ENCODE peak calls at places on chromosomes 4 and X, in nine cellular contexts. One of them, this sample, is unnamed.

GRCh38 chrX:107398115-107398514 is 51.3 kb upstream of the FRMPD3 start:
- DNase-seq in CD4-positive, alpha-beta T cell: no peak
- DNase-seq in B cell: no peak
- DNase-seq in nephron progenitor cell: no peak
- DNase-seq in fibroblast of villous mesenchyme: no peak
- DNase-seq in fibroblast of mammary gland: no peak
- DNase-seq in heart left ventricle: peak
- DNase-seq in PC-9: no peak
- DNase-seq in Calu3: no peak
- DNase-seq in this sample: no peak

GRCh38 chrX:45860450-45860849 is 659.8 kb upstream of the DIPK2B start:
- DNase-seq in fibroblast of mammary gland: no peak
- DNase-seq in B cell: no peak
- DNase-seq in Calu3: no peak
- DNase-seq in heart left ventricle: no peak
- DNase-seq in CD4-positive, alpha-beta T cell: no peak
- DNase-seq in fibroblast of villous mesenchyme: no peak
- DNase-seq in PC-9: no peak
- DNase-seq in nephron progenitor cell: no peak
- DNase-seq in this sample: no peak

GRCh38 chrX:141467442-141467841 is 117.1 kb downstream of the SPANXA1 start:
- DNase-seq in fibroblast of villous mesenchyme: no peak
- DNase-seq in nephron progenitor cell: no peak
- DNase-seq in Calu3: no peak
- DNase-seq in fibroblast of mammary gland: peak
- DNase-seq in B cell: no peak
- DNase-seq in PC-9: no peak
- DNase-seq in heart left ventricle: no peak
- DNase-seq in CD4-positive, alpha-beta T cell: no peak
- DNase-seq in this sample: no peak

GRCh38 chr4:59925290-59925689 is 1274.8 kb upstream of the ADGRL3 start:
- DNase-seq in fibroblast of villous mesenchyme: no peak
- DNase-seq in B cell: no peak
- DNase-seq in Calu3: no peak
- DNase-seq in fibroblast of mammary gland: no peak
- DNase-seq in nephron progenitor cell: no peak
- DNase-seq in CD4-positive, alpha-beta T cell: no peak
- DNase-seq in heart left ventricle: no peak
- DNase-seq in PC-9: no peak
- DNase-seq in this sample: no peak

GRCh38 chr4:3672465-3672831 is 93.7 kb upstream of the ADRA2C start:
- DNase-seq in heart left ventricle: no peak
- DNase-seq in B cell: no peak
- DNase-seq in fibroblast of mammary gland: no peak
- DNase-seq in PC-9: no peak
- DNase-seq in nephron progenitor cell: no peak
- DNase-seq in Calu3: no peak
- DNase-seq in fibroblast of villous mesenchyme: peak
- DNase-seq in CD4-positive, alpha-beta T cell: no peak
- DNase-seq in this sample: no peak

GRCh38 chr4:56907009-56907408 is 691 bp upstream of the REST start:
- DNase-seq in PC-9: no peak
- DNase-seq in B cell: no peak
- DNase-seq in heart left ventricle: no peak
- DNase-seq in nephron progenitor cell: peak
- DNase-seq in Calu3: no peak
- DNase-seq in fibroblast of mammary gland: no peak
- DNase-seq in CD4-positive, alpha-beta T cell: peak
- DNase-seq in fibroblast of villous mesenchyme: no peak
- DNase-seq in this sample: no peak

GRCh38 chrX:76127341-76127740 is 45.5 kb upstream of the PBDC1 start:
- DNase-seq in Calu3: no peak
- DNase-seq in heart left ventricle: no peak
- DNase-seq in fibroblast of mammary gland: no peak
- DNase-seq in B cell: no peak
- DNase-seq in PC-9: no peak
- DNase-seq in CD4-positive, alpha-beta T cell: no peak
- DNase-seq in fibroblast of villous mesenchyme: peak
- DNase-seq in nephron progenitor cell: no peak
- DNase-seq in this sample: no peak

GRCh38 chr4:1693131-1693896 is 9.2 kb upstream of the FAM53A start:
- DNase-seq in Calu3: peak
- DNase-seq in PC-9: peak
- DNase-seq in CD4-positive, alpha-beta T cell: peak
- DNase-seq in fibroblast of mammary gland: peak
- DNase-seq in B cell: peak
- DNase-seq in fibroblast of villous mesenchyme: peak
- DNase-seq in heart left ventricle: peak
- DNase-seq in nephron progenitor cell: peak
- DNase-seq in this sample: no peak

GRCh38 chr4:87465739-87466366 is 43.5 kb downstream of the NUDT9 start:
- DNase-seq in PC-9: no peak
- DNase-seq in nephron progenitor cell: no peak
- DNase-seq in Calu3: peak
- DNase-seq in fibroblast of villous mesenchyme: peak
- DNase-seq in fibroblast of mammary gland: peak
- DNase-seq in B cell: no peak
- DNase-seq in heart left ventricle: no peak
- DNase-seq in CD4-positive, alpha-beta T cell: no peak
- DNase-seq in this sample: no peak

DNA sequence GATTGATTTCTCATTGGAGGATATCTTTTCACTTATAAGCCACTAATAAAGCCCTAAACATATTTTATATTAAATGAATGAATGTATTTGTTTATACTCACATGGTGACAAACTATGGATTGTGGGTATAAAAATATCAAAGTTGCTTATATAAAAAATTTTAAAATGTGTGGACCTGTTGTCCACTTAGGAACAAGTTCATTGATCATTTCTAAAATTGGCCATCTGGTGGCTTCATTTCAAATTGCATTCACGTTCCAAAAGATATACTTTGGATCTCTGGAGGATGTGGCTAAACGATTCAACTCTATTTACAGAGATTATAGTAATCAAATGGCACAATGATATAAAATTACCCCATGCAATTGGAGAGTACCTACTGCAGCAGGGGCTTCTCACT is 32.5 kb downstream of the FSTL5 start:
- DNase-seq in heart left ventricle: no peak
- DNase-seq in fibroblast of mammary gland: no peak
- DNase-seq in CD4-positive, alpha-beta T cell: no peak
- DNase-seq in PC-9: no peak
- DNase-seq in nephron progenitor cell: no peak
- DNase-seq in fibroblast of villous mesenchyme: no peak
- DNase-seq in Calu3: peak
- DNase-seq in B cell: no peak
- DNase-seq in this sample: no peak
- TF ChIP-seq CTCF in heart left ventricle: no peak
- TF ChIP-seq CTCF in fibroblast of mammary gland: no peak
- TF ChIP-seq CTCF in CD4-positive, alpha-beta T cell: no peak
- TF ChIP-seq CTCF in PC-9: peak
- TF ChIP-seq CTCF in nephron progenitor cell: peak
- TF ChIP-seq CTCF in fibroblast of villous mesenchyme: no peak
- TF ChIP-seq CTCF in Calu3: no peak
- TF ChIP-seq CTCF in B cell: no peak
- TF ChIP-seq CTCF in this sample: no peak

GRCh38 chr4:47383829-47384427 is 79.6 kb downstream of the COMMD8 start:
- DNase-seq in fibroblast of villous mesenchyme: peak
- DNase-seq in PC-9: no peak
- DNase-seq in B cell: no peak
- DNase-seq in nephron progenitor cell: no peak
- DNase-seq in heart left ventricle: no peak
- DNase-seq in CD4-positive, alpha-beta T cell: no peak
- DNase-seq in Calu3: no peak
- DNase-seq in fibroblast of mammary gland: peak
- DNase-seq in this sample: no peak
- TF ChIP-seq CTCF in fibroblast of villous mesenchyme: peak
- TF ChIP-seq CTCF in PC-9: peak
- TF ChIP-seq CTCF in B cell: peak
- TF ChIP-seq CTCF in nephron progenitor cell: peak
- TF ChIP-seq CTCF in heart left ventricle: peak
- TF ChIP-seq CTCF in CD4-positive, alpha-beta T cell: peak
- TF ChIP-seq CTCF in Calu3: no peak
- TF ChIP-seq CTCF in fibroblast of mammary gland: peak
- TF ChIP-seq CTCF in this sample: peak

DNA sequence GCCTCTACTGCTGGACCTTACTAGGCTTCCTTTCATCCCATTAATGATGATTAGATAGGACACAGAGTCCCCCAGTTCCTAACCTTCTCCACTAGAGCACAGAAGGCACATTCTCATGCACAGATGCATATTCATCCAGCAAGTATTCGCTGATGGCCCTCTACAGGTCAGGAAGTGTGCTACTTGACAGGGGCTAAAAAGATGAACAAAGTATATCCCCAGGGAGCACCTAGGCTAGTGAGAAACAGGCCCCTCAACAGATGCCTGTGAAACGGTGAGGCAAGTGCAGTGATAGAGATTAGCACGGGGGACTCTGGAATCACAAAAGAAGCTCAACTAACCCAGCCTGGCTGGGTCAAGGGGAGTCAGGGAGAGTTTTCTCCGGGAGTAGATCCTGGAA is 95.8 kb downstream of the MGST2 start:
- DNase-seq in PC-9: no peak
- DNase-seq in fibroblast of mammary gland: peak
- DNase-seq in nephron progenitor cell: no peak
- DNase-seq in fibroblast of villous mesenchyme: no peak
- DNase-seq in heart left ventricle: no peak
- DNase-seq in B cell: no peak
- DNase-seq in Calu3: no peak
- DNase-seq in CD4-positive, alpha-beta T cell: no peak
- DNase-seq in this sample: no peak
- TF ChIP-seq CTCF in PC-9: no peak
- TF ChIP-seq CTCF in fibroblast of mammary gland: peak
- TF ChIP-seq CTCF in nephron progenitor cell: no peak
- TF ChIP-seq CTCF in fibroblast of villous mesenchyme: peak
- TF ChIP-seq CTCF in heart left ventricle: peak
- TF ChIP-seq CTCF in B cell: no peak
- TF ChIP-seq CTCF in Calu3: no peak
- TF ChIP-seq CTCF in CD4-positive, alpha-beta T cell: no peak
- TF ChIP-seq CTCF in this sample: peak

GRCh38 chrX:57329008-57329407 is 42.5 kb downstream of the FAAH2 start:
- DNase-seq in heart left ventricle: no peak
- DNase-seq in PC-9: no peak
- DNase-seq in B cell: no peak
- DNase-seq in fibroblast of villous mesenchyme: no peak
- DNase-seq in fibroblast of mammary gland: no peak
- DNase-seq in nephron progenitor cell: no peak
- DNase-seq in CD4-positive, alpha-beta T cell: no peak
- DNase-seq in Calu3: no peak
- DNase-seq in this sample: no peak
- TF ChIP-seq CTCF in heart left ventricle: no peak
- TF ChIP-seq CTCF in PC-9: no peak
- TF ChIP-seq CTCF in B cell: no peak
- TF ChIP-seq CTCF in fibroblast of villous mesenchyme: no peak
- TF ChIP-seq CTCF in fibroblast of mammary gland: peak
- TF ChIP-seq CTCF in nephron progenitor cell: no peak
- TF ChIP-seq CTCF in CD4-positive, alpha-beta T cell: no peak
- TF ChIP-seq CTCF in Calu3: no peak
- TF ChIP-seq CTCF in this sample: no peak

GRCh38 chr4:152686452-152687013 is 6.7 kb upstream of the TMEM154 start:
- DNase-seq in heart left ventricle: no peak
- DNase-seq in PC-9: no peak
- DNase-seq in fibroblast of villous mesenchyme: no peak
- DNase-seq in CD4-positive, alpha-beta T cell: no peak
- DNase-seq in fibroblast of mammary gland: no peak
- DNase-seq in nephron progenitor cell: no peak
- DNase-seq in Calu3: no peak
- DNase-seq in B cell: no peak
- DNase-seq in this sample: no peak

GRCh38 chr4:152690706-152691651 is 11.2 kb upstream of the TMEM154 start:
- DNase-seq in fibroblast of mammary gland: no peak
- DNase-seq in B cell: no peak
- DNase-seq in nephron progenitor cell: no peak
- DNase-seq in PC-9: no peak
- DNase-seq in fibroblast of villous mesenchyme: no peak
- DNase-seq in heart left ventricle: no peak
- DNase-seq in CD4-positive, alpha-beta T cell: no peak
- DNase-seq in Calu3: no peak
- DNase-seq in this sample: no peak

GRCh38 chr4:152684587-152684986 is 4.8 kb upstream of the TMEM154 start:
- DNase-seq in fibroblast of villous mesenchyme: no peak
- DNase-seq in CD4-positive, alpha-beta T cell: no peak
- DNase-seq in Calu3: no peak
- DNase-seq in B cell: no peak
- DNase-seq in nephron progenitor cell: no peak
- DNase-seq in heart left ventricle: no peak
- DNase-seq in PC-9: no peak
- DNase-seq in fibroblast of mammary gland: no peak
- DNase-seq in this sample: no peak

GRCh38 chr4:152689615-152690501 is 10.1 kb upstream of the TMEM154 start:
- DNase-seq in PC-9: no peak
- DNase-seq in CD4-positive, alpha-beta T cell: no peak
- DNase-seq in fibroblast of villous mesenchyme: no peak
- DNase-seq in fibroblast of mammary gland: no peak
- DNase-seq in B cell: no peak
- DNase-seq in heart left ventricle: no peak
- DNase-seq in nephron progenitor cell: no peak
- DNase-seq in Calu3: no peak
- DNase-seq in this sample: no peak

GRCh38 chr4:152687974-152688599 is 8.3 kb upstream of the TMEM154 start:
- DNase-seq in CD4-positive, alpha-beta T cell: no peak
- DNase-seq in heart left ventricle: peak
- DNase-seq in Calu3: no peak
- DNase-seq in nephron progenitor cell: no peak
- DNase-seq in fibroblast of villous mesenchyme: no peak
- DNase-seq in fibroblast of mammary gland: no peak
- DNase-seq in B cell: no peak
- DNase-seq in PC-9: no peak
- DNase-seq in this sample: no peak
- TF ChIP-seq CTCF in CD4-positive, alpha-beta T cell: no peak
- TF ChIP-seq CTCF in heart left ventricle: no peak
- TF ChIP-seq CTCF in Calu3: no peak
- TF ChIP-seq CTCF in nephron progenitor cell: no peak
- TF ChIP-seq CTCF in fibroblast of villous mesenchyme: no peak
- TF ChIP-seq CTCF in fibroblast of mammary gland: no peak
- TF ChIP-seq CTCF in B cell: no peak
- TF ChIP-seq CTCF in PC-9: no peak
- TF ChIP-seq CTCF in this sample: no peak

DNA sequence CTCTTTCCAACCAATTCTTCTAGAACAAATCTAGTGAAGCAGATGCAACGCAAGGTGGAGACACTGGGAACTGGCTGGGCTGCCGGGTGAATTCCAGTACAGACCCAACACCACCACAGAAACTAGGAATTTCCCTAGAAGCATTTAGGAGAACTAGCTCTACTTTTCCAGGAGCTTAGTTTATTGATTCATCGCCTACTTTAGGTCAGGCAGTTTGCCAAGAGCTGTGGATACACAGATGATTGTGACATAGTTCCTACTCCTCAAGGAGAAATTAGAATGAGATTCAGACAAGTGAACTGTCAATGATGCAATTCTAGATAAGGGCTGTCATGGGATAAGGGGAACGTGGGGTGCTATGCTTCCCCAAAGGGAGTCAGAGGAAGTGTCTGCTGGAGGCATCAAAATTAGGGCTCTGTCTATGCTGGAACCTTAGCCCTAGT is 350.0 kb downstream of the CAMK2D start:
- DNase-seq in fibroblast of mammary gland: peak
- DNase-seq in fibroblast of villous mesenchyme: peak
- DNase-seq in nephron progenitor cell: no peak
- DNase-seq in PC-9: no peak
- DNase-seq in heart left ventricle: peak
- DNase-seq in CD4-positive, alpha-beta T cell: no peak
- DNase-seq in B cell: no peak
- DNase-seq in Calu3: peak
- DNase-seq in this sample: no peak
- TF ChIP-seq CTCF in fibroblast of mammary gland: peak
- TF ChIP-seq CTCF in fibroblast of villous mesenchyme: peak
- TF ChIP-seq CTCF in nephron progenitor cell: no peak
- TF ChIP-seq CTCF in PC-9: no peak
- TF ChIP-seq CTCF in heart left ventricle: no peak
- TF ChIP-seq CTCF in CD4-positive, alpha-beta T cell: no peak
- TF ChIP-seq CTCF in B cell: no peak
- TF ChIP-seq CTCF in Calu3: no peak
- TF ChIP-seq CTCF in this sample: no peak